ENCODE peak calls at places on chromosome 10, in eight cellular contexts. Y, X, K, A, C, B, J and G are unnamed samples. For H3K36me3, the result is how much of the 10 kb centered on the place peaks cover.

GRCh38 chr10:133309111-133309719 is 501 bp downstream of the ZNF511 start:
- DNase-seq in K (peak), X (peak), Y (peak), A (peak), C (peak), J (peak), B (peak), G (peak)

GRCh38 chr10:29377333-29377961 is 88.6 kb downstream of the LYZL1 start:
- DNase-seq in B (peak), Y (no peak), C (no peak), X (no peak), A (no peak), K (peak), J (no peak), G (peak)

GRCh38 chr10:89332092-89332633 is 4.4 kb downstream of the IFIT3 start:
- DNase-seq in A (no peak), B (no peak), Y (no peak), X (no peak), J (no peak), K (no peak), C (peak), G (no peak)

GRCh38 chr10:21464134-21464533 is 61.3 kb downstream of the SKIDA1 start:
- DNase-seq in Y (no peak), C (no peak), X (no peak), K (no peak), B (peak), A (no peak), J (no peak), G (no peak)

GRCh38 chr10:62305813-62306212 is 37.2 kb upstream of the RTKN2 start:
- DNase-seq in J (no peak), C (no peak), B (no peak), X (no peak), K (no peak), A (no peak), Y (no peak), G (no peak)

GRCh38 chr10:43939939-43940810 is 291.5 kb upstream of the ZNF32 start:
- DNase-seq in K (no peak), B (peak), Y (no peak), J (no peak), C (no peak), X (no peak), A (no peak), G (no peak)

GRCh38 chr10:83680470-83680891 is 458.8 kb upstream of the GHITM start:
- DNase-seq in J (no peak), Y (no peak), B (no peak), K (no peak), C (no peak), X (no peak), A (no peak), G (no peak)

GRCh38 chr10:47361293-47361692 is 13.1 kb downstream of the RBP3 start:
- DNase-seq in B (peak), Y (no peak), A (no peak), K (peak), J (no peak), X (peak), C (no peak), G (peak)

GRCh38 chr10:98338896-98339295 is 70.9 kb upstream of the LOXL4 start:
- DNase-seq in B (no peak), A (no peak), K (no peak), X (no peak), C (no peak), J (no peak), Y (no peak), G (no peak)

GRCh38 chr10:48751730-48752129 is 67.1 kb downstream of the WDFY4 start:
- DNase-seq in B (no peak), X (no peak), K (no peak), A (no peak), C (no peak), Y (no peak), J (no peak), G (no peak)

GRCh38 chr10:75495434-75496190 is 64.2 kb downstream of the LRMDA start:
- DNase-seq in X (no peak), J (no peak), A (no peak), B (no peak), C (no peak), K (no peak), Y (no peak), G (no peak)

GRCh38 chr10:6201511-6201975 is 1.2 kb upstream of the PFKFB3 start:
- DNase-seq in K (peak), Y (peak), A (peak), J (peak), C (peak), B (peak), X (peak), G (peak)

GRCh38 chr10:119362122-119362521 is 154.8 kb downstream of the GRK5 start:
- DNase-seq in J (no peak), K (no peak), B (no peak), X (no peak), A (peak), Y (no peak), C (peak), G (no peak)

GRCh38 chr10:33664070-33664469 is 329.6 kb upstream of the NRP1 start:
- DNase-seq in C (no peak), A (no peak), B (no peak), Y (no peak), X (no peak), J (no peak), K (no peak), G (no peak)

GRCh38 chr10:74824184-74825032 is 2.0 kb upstream of the KAT6B start:
- DNase-seq in K (peak), B (no peak), C (no peak), J (peak), Y (no peak), X (peak), A (peak), G (no peak)

GRCh38 chr10:102065561-102066420 is 642 bp downstream of the HPS6 start:
- DNase-seq in C (peak), K (peak), J (no peak), B (peak), Y (peak), X (peak), A (peak), G (no peak)

GRCh38 chr10:31999261-31999660 is 57.0 kb downstream of the KIF5B start:
- DNase-seq in B (peak), J (no peak), Y (no peak), X (no peak), A (no peak), C (no peak), K (no peak), G (no peak)

GRCh38 chr10:10780746-10781145 is 236.9 kb upstream of the CELF2 start:
- DNase-seq in K (no peak), X (no peak), C (no peak), B (no peak), A (no peak), Y (no peak), J (no peak), G (no peak)

GRCh38 chr10:84230359-84230758 is 5.0 kb upstream of the LRIT2 start:
- DNase-seq in Y (no peak), J (no peak), A (no peak), X (peak), K (no peak), B (no peak), C (no peak), G (no peak)

GRCh38 chr10:79234391-79235318 is 112.6 kb upstream of the PPIF start:
- DNase-seq in C (no peak), B (no peak), X (no peak), K (no peak), A (no peak), J (no peak), Y (no peak), G (no peak)

GRCh38 chr10:5697342-5697741 is 12.7 kb downstream of the TASOR2 start:
- DNase-seq in K (no peak), A (no peak), Y (no peak), C (no peak), X (no peak), B (peak), J (no peak), G (no peak)

GRCh38 chr10:12193193-12193592 is 2.5 kb downstream of the NUDT5 start:
- DNase-seq in X (no peak), A (no peak), K (no peak), C (no peak), J (no peak), Y (no peak), B (no peak), G (no peak)

GRCh38 chr10:129491123-129491734 is 24.2 kb downstream of the MGMT start:
- DNase-seq in A (no peak), B (peak), Y (no peak), X (no peak), J (no peak), C (no peak), K (peak), G (no peak)

GRCh38 chr10:117442944-117443676 is 67.9 kb upstream of the PDZD8 start:
- DNase-seq in B (peak), J (no peak), C (peak), X (peak), Y (peak), K (peak), A (peak), G (peak)

GRCh38 chr10:48195803-48196202 is 78.7 kb downstream of the FRMPD2 start:
- DNase-seq in B (no peak), J (no peak), C (no peak), K (no peak), Y (no peak), A (no peak), X (no peak), G (no peak)

GRCh38 chr10:43043773-43044394 is 33.0 kb upstream of the RET start:
- DNase-seq in B (no peak), Y (no peak), A (no peak), X (peak), J (no peak), C (peak), K (no peak), G (no peak)

GRCh38 chr10:133379152-133379800 is at the start of gene PAOX:
- DNase-seq in X (peak), Y (peak), K (peak), A (peak), B (peak), C (peak), J (peak), G (peak)

GRCh38 chr10:5641501-5641900 is 24.9 kb downstream of the ASB13 start:
- DNase-seq in C (no peak), Y (no peak), J (no peak), A (no peak), X (no peak), B (no peak), K (no peak), G (no peak)

GRCh38 chr10:89389254-89389653 is 3.2 kb upstream of the IFIT1 start:
- DNase-seq in C (no peak), Y (no peak), A (no peak), B (peak), X (no peak), K (peak), J (no peak), G (no peak)

GRCh38 chr10:100943508-100943907 is 25.8 kb upstream of the SEMA4G start:
- DNase-seq in Y (no peak), J (no peak), X (no peak), A (no peak), K (no peak), C (no peak), B (no peak), G (no peak)

GRCh38 chr10:100945754-100946153 is 23.6 kb upstream of the SEMA4G start:
- DNase-seq in Y (no peak), K (no peak), A (no peak), B (no peak), J (no peak), C (no peak), X (no peak), G (no peak)

GRCh38 chr10:100939763-100940344 is 27.1 kb downstream of the SLF2 start:
- DNase-seq in Y (no peak), B (no peak), C (no peak), J (no peak), A (no peak), K (no peak), X (no peak), G (no peak)

DNA sequence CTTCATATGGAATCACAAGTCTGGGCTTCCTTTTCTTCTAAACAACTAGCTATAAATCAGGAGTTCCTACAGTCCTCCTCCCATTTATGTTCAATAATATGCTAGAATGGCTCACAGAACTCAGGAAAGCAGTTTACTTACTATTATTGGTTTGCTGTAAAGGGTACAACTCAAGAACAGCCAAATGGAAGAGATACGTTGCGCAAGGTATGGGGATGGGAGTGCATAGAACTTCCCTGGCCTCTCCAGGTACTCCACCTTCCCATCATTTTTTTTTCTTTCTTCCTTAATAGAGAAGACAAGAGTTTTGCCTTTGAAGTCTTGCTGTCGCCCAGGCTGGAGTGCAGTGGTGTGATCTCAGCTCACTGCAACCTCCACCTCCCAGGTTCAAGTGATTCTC is 27.1 kb upstream of the SEMA4G start:
- DNase-seq in J (no peak), A (no peak), C (no peak), B (no peak), X (no peak), Y (no peak), K (no peak), G (no peak)
- H3K36me3 ChIP-seq in J (half or more), A (half or more), C (under half), B (under half), X (half or more), Y (under half), K (under half), G (half or more)

DNA sequence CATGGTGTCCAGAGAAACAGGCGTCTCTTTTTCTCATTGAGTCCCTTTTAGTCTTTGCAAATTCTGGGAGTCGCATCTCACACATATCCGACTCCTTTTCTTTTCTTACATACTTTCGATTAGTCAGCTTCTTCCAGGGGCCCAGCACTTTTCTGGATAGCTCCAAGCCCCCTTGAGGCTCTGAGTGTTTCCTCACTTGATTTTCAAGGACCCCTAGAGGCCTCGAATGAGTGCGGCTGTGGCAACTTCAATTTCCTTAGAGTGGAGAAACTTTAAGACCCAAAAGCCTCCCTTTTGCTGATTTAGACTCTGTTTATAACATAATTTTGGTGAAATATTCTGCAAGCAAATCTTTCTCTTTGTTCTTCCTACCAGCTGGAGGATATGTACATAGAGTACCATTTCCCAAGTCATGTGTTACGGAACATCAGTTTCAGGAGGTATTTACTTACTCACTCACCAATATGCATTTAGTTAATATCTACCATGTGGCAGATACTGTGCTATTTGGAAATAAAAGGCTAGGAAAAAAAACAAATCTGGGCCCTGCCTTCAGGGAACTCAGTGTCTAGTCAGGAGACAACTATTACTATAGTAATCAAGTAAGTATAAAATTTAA is 555.2 kb downstream of the REEP3 start:
- DNase-seq in Y (no peak), J (no peak), K (peak), B (no peak), C (no peak), A (no peak), X (no peak), G (no peak)
- H3K27ac ChIP-seq in Y (no peak), J (no peak), K (no peak), B (no peak), C (no peak), A (no peak), X (no peak), G (no peak)

DNA sequence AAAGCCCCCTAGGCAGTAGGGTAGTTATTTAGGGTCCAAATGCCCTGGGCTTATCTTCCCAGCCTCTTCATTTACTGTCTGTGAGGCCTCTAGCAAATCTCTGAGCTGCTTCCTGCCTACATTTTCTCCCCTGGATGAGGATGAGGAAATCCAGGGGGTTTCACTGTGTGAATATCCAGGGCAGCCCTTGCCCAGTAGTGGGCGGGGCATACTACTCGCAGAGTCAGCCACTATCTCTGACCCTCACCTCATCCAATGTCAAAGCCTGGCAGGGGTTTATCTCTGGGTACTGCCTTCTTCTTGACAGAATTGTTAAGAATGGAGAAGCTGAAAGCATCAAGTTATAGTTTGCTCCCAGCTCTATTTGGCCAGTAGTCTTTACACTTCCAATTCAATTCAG is 48.9 kb downstream of the CUZD1 start:
- DNase-seq in K (no peak), C (no peak), X (no peak), B (peak), A (no peak), J (no peak), Y (no peak), G (no peak)
- H3K36me3 ChIP-seq in K (under half), C (under half), X (under half), B (under half), A (under half), J (under half), Y (under half), G (under half)

GRCh38 chr10:110661292-110661691 is 17.2 kb downstream of the RBM20 start:
- DNase-seq in K (no peak), C (no peak), X (no peak), J (no peak), Y (no peak), A (no peak), B (no peak), G (no peak)

GRCh38 chr10:110666673-110667072 is 22.5 kb downstream of the RBM20 start:
- DNase-seq in B (no peak), Y (no peak), A (no peak), C (no peak), J (no peak), X (no peak), K (no peak), G (no peak)

GRCh38 chr10:110668443-110668842 is 24.3 kb downstream of the RBM20 start:
- DNase-seq in X (no peak), B (no peak), Y (no peak), A (no peak), C (no peak), K (no peak), J (no peak), G (no peak)

GRCh38 chr10:110667620-110668343 is 23.6 kb downstream of the RBM20 start:
- DNase-seq in A (no peak), K (peak), B (peak), C (no peak), Y (peak), X (no peak), J (no peak), G (peak)

DNA sequence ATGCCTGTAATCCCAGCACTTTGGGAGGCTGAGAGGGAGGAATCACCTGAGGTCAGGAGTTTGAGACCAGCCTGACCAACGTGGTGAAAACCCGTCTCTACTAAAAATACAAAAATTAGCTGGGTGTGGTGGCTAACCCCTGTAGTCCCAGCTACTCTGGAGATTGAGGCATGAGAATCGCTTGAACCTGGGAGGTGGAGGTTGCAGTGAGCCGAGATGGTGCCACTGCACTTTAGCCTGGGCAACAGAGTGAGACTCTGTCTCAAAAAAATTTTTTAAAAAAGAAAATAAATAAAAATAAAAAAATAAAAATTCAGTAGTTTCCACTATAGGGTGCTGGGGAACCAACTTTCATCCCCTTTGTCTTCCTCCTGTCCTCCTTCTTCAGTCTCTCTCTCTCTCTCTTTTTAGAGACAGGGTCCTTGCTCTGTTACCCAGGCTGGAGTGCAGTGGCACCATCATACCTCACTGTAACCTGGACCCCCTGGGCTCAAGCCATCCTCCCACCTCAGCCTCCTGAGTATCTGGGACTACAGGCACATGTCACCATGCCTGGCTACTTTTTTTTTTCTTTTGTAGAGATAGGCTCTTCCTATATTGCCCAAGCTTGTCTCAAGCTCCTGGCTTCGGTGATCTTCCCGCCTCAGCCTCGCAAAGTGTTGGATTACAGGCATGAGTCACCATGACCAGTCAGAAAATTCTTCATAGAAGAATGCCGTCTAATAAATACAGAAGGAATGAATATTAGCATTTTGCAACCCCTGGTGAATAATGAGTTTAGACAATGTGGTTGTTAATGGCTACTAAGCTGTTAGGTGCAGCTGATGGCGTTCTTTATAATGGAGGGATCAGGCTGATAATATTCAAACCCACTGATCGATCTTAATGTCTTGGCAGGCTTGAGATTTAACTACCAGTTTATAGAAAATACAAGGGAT is 20.6 kb downstream of the RBM20 start:
- DNase-seq in B (peak), J (no peak), A (no peak), K (no peak), X (no peak), C (no peak), Y (no peak), G (peak)
- H3K27ac ChIP-seq in B (no peak), J (no peak), A (peak), K (no peak), X (no peak), C (no peak), Y (peak), G (peak)

DNA sequence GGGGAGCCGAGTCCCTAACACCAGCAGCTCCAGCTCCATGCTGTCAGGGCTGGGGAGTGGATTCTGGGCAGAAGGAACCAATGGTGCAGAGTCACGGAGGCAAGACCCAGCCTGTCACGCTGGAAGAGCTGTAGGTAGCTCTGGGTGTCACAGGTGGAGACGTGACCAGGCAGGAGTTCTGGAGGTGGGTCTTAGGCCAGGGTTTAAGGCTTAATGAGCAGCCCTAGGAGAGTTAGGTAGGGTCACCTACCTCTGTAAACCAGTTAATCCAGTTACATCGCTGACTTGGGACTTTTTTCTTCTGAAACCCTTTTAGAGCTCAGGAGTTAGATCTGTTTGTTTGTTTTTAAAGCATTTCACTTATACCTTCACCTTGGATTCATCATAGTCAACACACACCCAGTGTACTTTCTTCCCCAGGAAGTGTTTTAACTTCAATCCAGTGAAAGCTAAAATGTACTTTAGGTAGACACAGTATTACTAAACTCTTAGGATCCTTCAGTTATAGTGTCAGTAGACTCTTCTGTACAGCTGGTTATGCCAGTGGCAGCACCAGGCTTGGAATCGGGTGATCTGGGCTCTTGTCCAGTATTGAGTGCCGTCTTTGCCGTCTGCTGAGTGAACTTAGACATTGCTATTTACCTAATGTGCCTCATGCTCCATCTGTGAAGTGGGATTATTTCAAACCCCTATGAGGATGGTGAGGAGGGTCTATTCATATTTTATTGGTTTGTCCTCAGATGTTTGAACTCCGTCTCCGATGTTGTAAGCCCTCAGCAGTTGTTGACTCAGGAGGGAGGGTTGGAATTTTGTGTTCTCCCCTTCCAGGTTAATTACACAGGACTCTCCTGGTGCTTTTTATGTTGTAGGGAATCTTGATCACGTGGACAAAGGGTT is 31.0 kb downstream of the TACR2 start:
- DNase-seq in Y (no peak), X (no peak), K (no peak), J (no peak), A (peak), C (no peak), B (no peak), G (no peak)
- H3K36me3 ChIP-seq in Y (under half), X (half or more), K (under half), J (half or more), A (half or more), C (under half), B (under half), G (half or more)